ENCODE peak calls at places on chromosomes 4 and X, in six cellular contexts. One of them, this sample, is unnamed.
A peak's percentile ranks its signal among the peaks of the same experiment; 100 is the strongest.

GRCh38 chr4:150216725-150217124 is 138.5 kb downstream of the DCLK2 start:
- DNase-seq in H9: no peak
- DNase-seq in K562: no peak
- DNase-seq in fibroblast of lung: no peak
- DNase-seq in HCT116: no peak
- DNase-seq in mammary epithelial cell: no peak
- DNase-seq in this sample: no peak

GRCh38 chr4:176708771-176709311 is 83.9 kb downstream of the VEGFC start:
- DNase-seq in H9: no peak
- DNase-seq in K562: no peak
- DNase-seq in fibroblast of lung: no peak
- DNase-seq in HCT116: no peak
- DNase-seq in mammary epithelial cell: no peak
- DNase-seq in this sample: no peak

GRCh38 chr4:138775890-138776289 is 239.7 kb upstream of the NOCT start:
- DNase-seq in H9: no peak
- DNase-seq in K562: no peak
- DNase-seq in fibroblast of lung: peak; percentile 21
- DNase-seq in HCT116: no peak
- DNase-seq in mammary epithelial cell: no peak
- DNase-seq in this sample: peak; percentile 44

GRCh38 chr4:122100508-122100907 is 51.6 kb upstream of the BLTP1 start:
- DNase-seq in H9: no peak
- DNase-seq in K562: no peak
- DNase-seq in fibroblast of lung: no peak
- DNase-seq in HCT116: no peak
- DNase-seq in mammary epithelial cell: no peak
- DNase-seq in this sample: no peak

GRCh38 chr4:1767770-1768366 is 25.2 kb upstream of the FGFR3 start:
- DNase-seq in H9: peak; percentile 86
- DNase-seq in K562: peak; percentile 87
- DNase-seq in fibroblast of lung: peak; percentile 22
- DNase-seq in HCT116: no peak
- DNase-seq in mammary epithelial cell: no peak
- DNase-seq in this sample: peak; percentile 76

GRCh38 chr4:4651811-4652609 is 110.2 kb upstream of the STX18 start:
- DNase-seq in H9: peak; percentile 47
- DNase-seq in K562: peak; percentile 32
- DNase-seq in fibroblast of lung: no peak
- DNase-seq in HCT116: no peak
- DNase-seq in mammary epithelial cell: no peak
- DNase-seq in this sample: no peak

GRCh38 chr4:153809307-153809706 is 20.4 kb upstream of the SFRP2 start:
- DNase-seq in H9: no peak
- DNase-seq in K562: no peak
- DNase-seq in fibroblast of lung: no peak
- DNase-seq in HCT116: no peak
- DNase-seq in mammary epithelial cell: no peak
- DNase-seq in this sample: no peak

GRCh38 chr4:105991726-105992125 is 96.5 kb downstream of the NPNT start:
- DNase-seq in H9: no peak
- DNase-seq in K562: no peak
- DNase-seq in fibroblast of lung: no peak
- DNase-seq in HCT116: no peak
- DNase-seq in mammary epithelial cell: no peak
- DNase-seq in this sample: no peak

GRCh38 chr4:94442251-94442650 is 9.5 kb upstream of the PDLIM5 start:
- DNase-seq in H9: no peak
- DNase-seq in K562: no peak
- DNase-seq in fibroblast of lung: no peak
- DNase-seq in HCT116: no peak
- DNase-seq in mammary epithelial cell: no peak
- DNase-seq in this sample: no peak

GRCh38 chr4:37246891-37247290 is 2.3 kb downstream of the NWD2 start:
- DNase-seq in H9: no peak
- DNase-seq in K562: no peak
- DNase-seq in fibroblast of lung: no peak
- DNase-seq in HCT116: no peak
- DNase-seq in mammary epithelial cell: no peak
- DNase-seq in this sample: no peak

GRCh38 chr4:185005209-185005819 is 13.0 kb upstream of the HELT start:
- DNase-seq in H9: peak; percentile 82
- DNase-seq in K562: peak; percentile 77
- DNase-seq in fibroblast of lung: peak; percentile 77
- DNase-seq in HCT116: peak; percentile 72
- DNase-seq in mammary epithelial cell: peak; percentile 63
- DNase-seq in this sample: peak; percentile 85

GRCh38 chrX:8500203-8500602 is 35.6 kb downstream of the VCX3B start:
- DNase-seq in H9: no peak
- DNase-seq in K562: no peak
- DNase-seq in fibroblast of lung: no peak
- DNase-seq in HCT116: no peak
- DNase-seq in mammary epithelial cell: no peak
- DNase-seq in this sample: no peak

GRCh38 chrX:78746496-78746895 is 1.0 kb upstream of the LPAR4 start:
- DNase-seq in H9: peak; percentile 48
- DNase-seq in K562: no peak
- DNase-seq in fibroblast of lung: no peak
- DNase-seq in HCT116: no peak
- DNase-seq in mammary epithelial cell: no peak
- DNase-seq in this sample: no peak

GRCh38 chr4:73533515-73534422 is 52.2 kb downstream of the AFM start:
- DNase-seq in H9: no peak
- DNase-seq in K562: no peak
- DNase-seq in fibroblast of lung: no peak
- DNase-seq in HCT116: no peak
- DNase-seq in mammary epithelial cell: no peak
- DNase-seq in this sample: no peak

GRCh38 chr4:174749091-174749490 is 80.0 kb downstream of the GLRA3 start:
- DNase-seq in H9: no peak
- DNase-seq in K562: no peak
- DNase-seq in fibroblast of lung: no peak
- DNase-seq in HCT116: no peak
- DNase-seq in mammary epithelial cell: no peak
- DNase-seq in this sample: no peak

GRCh38 chr4:110663738-110664444 is 41.0 kb upstream of the PITX2 start:
- DNase-seq in H9: no peak
- DNase-seq in K562: no peak
- DNase-seq in fibroblast of lung: peak; percentile 59
- DNase-seq in HCT116: no peak
- DNase-seq in mammary epithelial cell: no peak
- DNase-seq in this sample: no peak

GRCh38 chr4:73869130-73870055 is at the start of gene CXCL1:
- DNase-seq in H9: peak; percentile 48
- DNase-seq in K562: peak; percentile 54
- DNase-seq in fibroblast of lung: no peak
- DNase-seq in HCT116: no peak
- DNase-seq in mammary epithelial cell: peak; percentile 66
- DNase-seq in this sample: no peak

GRCh38 chr4:139555705-139556070 is 331 bp downstream of the SETD7 start:
- DNase-seq in H9: no peak
- DNase-seq in K562: no peak
- DNase-seq in fibroblast of lung: peak; percentile 45
- DNase-seq in HCT116: no peak
- DNase-seq in mammary epithelial cell: no peak
- DNase-seq in this sample: peak; percentile 77

GRCh38 chrX:1481636-1482529 is 29.2 kb upstream of the ASMTL start:
- DNase-seq in H9: peak; percentile 81
- DNase-seq in K562: peak; percentile 48
- DNase-seq in fibroblast of lung: peak; percentile 83
- DNase-seq in HCT116: peak; percentile 73
- DNase-seq in mammary epithelial cell: peak; percentile 44
- DNase-seq in this sample: peak; percentile 96

GRCh38 chrX:101257448-101258259 is 33.5 kb downstream of the TAF7L start:
- DNase-seq in H9: no peak
- DNase-seq in K562: no peak
- DNase-seq in fibroblast of lung: peak; percentile 62
- DNase-seq in HCT116: no peak
- DNase-seq in mammary epithelial cell: no peak
- DNase-seq in this sample: no peak

GRCh38 chr4:5215321-5215720 is 164.0 kb downstream of the STK32B start:
- DNase-seq in H9: no peak
- DNase-seq in K562: no peak
- DNase-seq in fibroblast of lung: no peak
- DNase-seq in HCT116: no peak
- DNase-seq in mammary epithelial cell: no peak
- DNase-seq in this sample: no peak

GRCh38 chr4:112519689-112520597 is 4.0 kb upstream of the NEUROG2 start:
- DNase-seq in H9: peak; percentile 75
- DNase-seq in K562: no peak
- DNase-seq in fibroblast of lung: no peak
- DNase-seq in HCT116: no peak
- DNase-seq in mammary epithelial cell: no peak
- DNase-seq in this sample: peak; percentile 33

GRCh38 chr4:142512161-142512560 is 333.9 kb downstream of the INPP4B start:
- DNase-seq in H9: no peak
- DNase-seq in K562: no peak
- DNase-seq in fibroblast of lung: peak; percentile 22
- DNase-seq in HCT116: no peak
- DNase-seq in mammary epithelial cell: peak; percentile 53
- DNase-seq in this sample: no peak

GRCh38 chr4:142519342-142519741 is 326.8 kb downstream of the INPP4B start:
- DNase-seq in H9: no peak
- DNase-seq in K562: no peak
- DNase-seq in fibroblast of lung: no peak
- DNase-seq in HCT116: no peak
- DNase-seq in mammary epithelial cell: peak; percentile 23
- DNase-seq in this sample: no peak

DNA sequence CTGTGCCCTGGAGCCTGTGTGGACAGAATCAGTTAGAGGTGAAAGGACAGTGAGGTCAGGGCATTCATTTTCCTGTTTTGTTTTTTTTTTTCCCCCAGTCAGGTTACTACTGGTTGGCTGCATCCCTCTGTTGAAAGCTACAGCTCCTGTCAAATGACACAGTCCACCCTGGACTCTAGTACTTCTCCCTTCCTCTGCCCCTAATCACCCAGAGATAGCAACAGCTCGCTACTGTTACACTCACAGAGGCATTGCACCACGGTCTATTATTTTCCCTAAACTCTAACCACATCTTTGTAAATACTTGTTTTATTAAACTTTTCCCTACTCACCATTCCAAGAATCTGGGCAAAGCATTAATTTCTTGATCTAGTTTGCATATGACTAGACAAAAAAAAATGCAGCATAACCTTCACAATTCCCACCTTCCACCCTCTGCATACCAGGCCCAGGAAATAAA is 329.4 kb downstream of the INPP4B start:
- DNase-seq in H9: no peak
- DNase-seq in K562: no peak
- DNase-seq in fibroblast of lung: peak; percentile 37
- DNase-seq in HCT116: no peak
- DNase-seq in mammary epithelial cell: peak; percentile 55
- DNase-seq in this sample: no peak
- H3K27ac ChIP-seq in H9: no peak overlapping the region
- H3K27ac ChIP-seq in K562: no peak overlapping the region
- H3K27ac ChIP-seq in fibroblast of lung: no peak overlapping the region
- H3K27ac ChIP-seq in HCT116: no peak overlapping the region
- H3K27ac ChIP-seq in mammary epithelial cell: peak overlapping the region; percentile 48
- H3K27ac ChIP-seq in this sample: no peak overlapping the region

DNA sequence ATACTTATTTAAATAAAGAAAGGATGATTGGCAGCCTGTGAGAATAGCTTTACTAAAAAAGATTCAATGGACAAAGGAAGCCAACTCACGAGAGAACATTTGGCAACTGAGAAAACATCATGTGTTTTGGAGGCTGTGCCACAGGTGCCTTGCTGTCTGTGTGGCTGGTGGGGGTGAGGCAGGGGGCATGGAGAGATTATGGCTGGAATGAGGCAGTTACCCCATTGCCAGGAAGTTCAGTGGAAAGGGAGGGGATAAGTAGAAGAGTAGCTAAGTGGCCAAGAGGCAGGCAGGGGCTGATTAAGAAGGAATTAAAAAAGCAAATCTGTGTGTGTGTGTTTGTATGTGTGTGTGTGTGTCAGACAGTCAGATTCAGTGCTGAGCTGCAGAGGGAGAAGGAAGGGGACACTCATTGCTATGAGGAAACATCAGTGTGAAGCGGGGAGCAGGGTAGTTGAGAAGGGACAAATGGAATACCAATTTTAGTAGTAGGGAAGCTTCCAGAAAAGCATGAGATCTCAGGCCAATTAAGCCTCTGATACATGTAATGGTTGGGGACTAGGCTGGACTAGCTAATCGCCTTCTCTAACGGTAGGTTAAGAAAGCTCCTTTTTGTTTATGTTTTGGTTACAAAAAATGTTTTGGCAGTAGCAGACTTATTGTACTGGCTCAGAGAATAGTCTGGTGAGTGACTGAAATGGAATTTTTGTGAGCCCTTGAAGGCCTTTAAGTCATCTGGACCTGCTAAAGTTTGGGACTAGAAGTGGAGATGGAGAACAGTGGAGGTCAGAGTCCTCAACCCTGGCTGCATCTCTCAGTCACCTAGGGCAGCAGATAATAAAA is 18.5 kb downstream of the TMEM164 start:
- DNase-seq in H9: no peak
- DNase-seq in K562: no peak
- DNase-seq in fibroblast of lung: peak; percentile 53
- DNase-seq in HCT116: no peak
- DNase-seq in mammary epithelial cell: no peak
- DNase-seq in this sample: no peak
- H3K9ac ChIP-seq in H9: no peak overlapping the region
- H3K9ac ChIP-seq in K562: no peak overlapping the region
- H3K9ac ChIP-seq in fibroblast of lung: no peak overlapping the region
- H3K9ac ChIP-seq in HCT116: no peak overlapping the region
- H3K9ac ChIP-seq in mammary epithelial cell: no peak overlapping the region
- H3K9ac ChIP-seq in this sample: no peak overlapping the region

GRCh38 chrX:66262807-66263206 is 98.8 kb downstream of the HEPH start:
- DNase-seq in H9: no peak
- DNase-seq in K562: no peak
- DNase-seq in fibroblast of lung: no peak
- DNase-seq in HCT116: no peak
- DNase-seq in mammary epithelial cell: no peak
- DNase-seq in this sample: no peak
- H3K9me3 ChIP-seq in H9: peaks cover 41% of the 10 kb centered on the region
- H3K9me3 ChIP-seq in K562: no peaks in the 10 kb centered on the region
- H3K9me3 ChIP-seq in fibroblast of lung: no peaks in the 10 kb centered on the region
- H3K9me3 ChIP-seq in HCT116: no peaks in the 10 kb centered on the region
- H3K9me3 ChIP-seq in mammary epithelial cell: peaks cover 3% of the 10 kb centered on the region
- H3K9me3 ChIP-seq in this sample: peaks cover 10% of the 10 kb centered on the region

GRCh38 chrX:72125331-72126047 is 6.2 kb downstream of the RTL5 start:
- DNase-seq in H9: no peak
- DNase-seq in K562: no peak
- DNase-seq in fibroblast of lung: no peak
- DNase-seq in HCT116: no peak
- DNase-seq in mammary epithelial cell: no peak
- DNase-seq in this sample: no peak

GRCh38 chrX:72126048-72126415 is 5.7 kb downstream of the RTL5 start:
- DNase-seq in H9: no peak
- DNase-seq in K562: no peak
- DNase-seq in fibroblast of lung: no peak
- DNase-seq in HCT116: no peak
- DNase-seq in mammary epithelial cell: peak; percentile 14
- DNase-seq in this sample: no peak

GRCh38 chrX:72123471-72124185 is 8.1 kb downstream of the RTL5 start:
- DNase-seq in H9: peak; percentile 81
- DNase-seq in K562: no peak
- DNase-seq in fibroblast of lung: peak; percentile 38
- DNase-seq in HCT116: no peak
- DNase-seq in mammary epithelial cell: no peak
- DNase-seq in this sample: no peak

GRCh38 chrX:72122621-72123275 is 9.0 kb downstream of the RTL5 start:
- DNase-seq in H9: no peak
- DNase-seq in K562: no peak
- DNase-seq in fibroblast of lung: no peak
- DNase-seq in HCT116: no peak
- DNase-seq in mammary epithelial cell: no peak
- DNase-seq in this sample: no peak

GRCh38 chrX:72124540-72125201 is 7.0 kb downstream of the RTL5 start:
- DNase-seq in H9: no peak
- DNase-seq in K562: no peak
- DNase-seq in fibroblast of lung: no peak
- DNase-seq in HCT116: no peak
- DNase-seq in mammary epithelial cell: no peak
- DNase-seq in this sample: no peak
- H3K27ac ChIP-seq in H9: no peak overlapping the region
- H3K27ac ChIP-seq in K562: no peak overlapping the region
- H3K27ac ChIP-seq in fibroblast of lung: no peak overlapping the region
- H3K27ac ChIP-seq in HCT116: no peak overlapping the region
- H3K27ac ChIP-seq in mammary epithelial cell: no peak overlapping the region
- H3K27ac ChIP-seq in this sample: no peak overlapping the region

This sample was measured in Karpas-422.